ENCODE peak calls at places on chromosomes 4 and X, in ten cellular contexts. One of them, this sample, is unnamed.

GRCh38 chrX:13266641-13267420 is 53.0 kb downstream of the ATXN3L start:
- DNase-seq in lower lobe of right lung: no peak
- DNase-seq in hepatocyte: no peak
- DNase-seq in H1: no peak
- DNase-seq in adipocyte: no peak
- DNase-seq in MM.1S: no peak
- DNase-seq in astrocyte of the spinal cord: peak; percentile 24
- DNase-seq in NB4: no peak
- DNase-seq in foreskin fibroblast: no peak
- DNase-seq in A549: no peak
- DNase-seq in this sample: peak; percentile 78

GRCh38 chrX:15943393-15943792 is 88.8 kb upstream of the AP1S2 start:
- DNase-seq in lower lobe of right lung: no peak
- DNase-seq in hepatocyte: no peak
- DNase-seq in H1: no peak
- DNase-seq in adipocyte: no peak
- DNase-seq in MM.1S: no peak
- DNase-seq in astrocyte of the spinal cord: no peak
- DNase-seq in NB4: no peak
- DNase-seq in foreskin fibroblast: no peak
- DNase-seq in A549: no peak
- DNase-seq in this sample: no peak

GRCh38 chr4:174012135-174012923 is 271.1 kb downstream of the FBXO8 start:
- DNase-seq in lower lobe of right lung: no peak
- DNase-seq in hepatocyte: peak; percentile 24
- DNase-seq in H1: no peak
- DNase-seq in adipocyte: peak; percentile 16
- DNase-seq in MM.1S: no peak
- DNase-seq in astrocyte of the spinal cord: no peak
- DNase-seq in NB4: no peak
- DNase-seq in foreskin fibroblast: peak; percentile 14
- DNase-seq in A549: no peak
- DNase-seq in this sample: no peak

GRCh38 chrX:118756111-118756510 is 28.7 kb downstream of the IL13RA1 start:
- DNase-seq in lower lobe of right lung: no peak
- DNase-seq in hepatocyte: no peak
- DNase-seq in H1: no peak
- DNase-seq in adipocyte: no peak
- DNase-seq in MM.1S: no peak
- DNase-seq in astrocyte of the spinal cord: no peak
- DNase-seq in NB4: peak; percentile 66
- DNase-seq in foreskin fibroblast: no peak
- DNase-seq in A549: no peak
- DNase-seq in this sample: peak; percentile 19

GRCh38 chr4:57147335-57148060 is 37.3 kb upstream of the IGFBP7 start:
- DNase-seq in lower lobe of right lung: no peak
- DNase-seq in hepatocyte: no peak
- DNase-seq in H1: no peak
- DNase-seq in adipocyte: peak; percentile 42
- DNase-seq in MM.1S: no peak
- DNase-seq in astrocyte of the spinal cord: peak; percentile 73
- DNase-seq in NB4: no peak
- DNase-seq in foreskin fibroblast: peak; percentile 67
- DNase-seq in A549: no peak
- DNase-seq in this sample: peak; percentile 91

GRCh38 chr4:58216461-58216860 is 1106.3 kb upstream of the IGFBP7 start:
- DNase-seq in lower lobe of right lung: no peak
- DNase-seq in hepatocyte: no peak
- DNase-seq in H1: no peak
- DNase-seq in adipocyte: no peak
- DNase-seq in MM.1S: no peak
- DNase-seq in astrocyte of the spinal cord: no peak
- DNase-seq in NB4: no peak
- DNase-seq in foreskin fibroblast: no peak
- DNase-seq in A549: no peak
- DNase-seq in this sample: no peak

GRCh38 chr4:53189011-53189410 is 176.8 kb downstream of the SCFD2 start:
- DNase-seq in lower lobe of right lung: no peak
- DNase-seq in hepatocyte: no peak
- DNase-seq in H1: no peak
- DNase-seq in adipocyte: peak; percentile 81
- DNase-seq in MM.1S: no peak
- DNase-seq in astrocyte of the spinal cord: peak; percentile 61
- DNase-seq in NB4: no peak
- DNase-seq in foreskin fibroblast: peak; percentile 84
- DNase-seq in A549: no peak
- DNase-seq in this sample: peak; percentile 40

GRCh38 chr4:148056879-148057278 is 325.0 kb downstream of the ARHGAP10 start:
- DNase-seq in lower lobe of right lung: peak; percentile 73
- DNase-seq in hepatocyte: no peak
- DNase-seq in H1: no peak
- DNase-seq in adipocyte: peak; percentile 41
- DNase-seq in MM.1S: peak; percentile 88
- DNase-seq in astrocyte of the spinal cord: peak; percentile 75
- DNase-seq in NB4: peak; percentile 89
- DNase-seq in foreskin fibroblast: peak; percentile 65
- DNase-seq in A549: no peak
- DNase-seq in this sample: peak; percentile 80

GRCh38 chr4:129641179-129641578 is 545.2 kb downstream of the C4orf33 start:
- DNase-seq in lower lobe of right lung: no peak
- DNase-seq in hepatocyte: peak; percentile 68
- DNase-seq in H1: peak; percentile 86
- DNase-seq in adipocyte: peak; percentile 78
- DNase-seq in MM.1S: peak; percentile 69
- DNase-seq in astrocyte of the spinal cord: peak; percentile 73
- DNase-seq in NB4: peak; percentile 71
- DNase-seq in foreskin fibroblast: peak; percentile 28
- DNase-seq in A549: no peak
- DNase-seq in this sample: peak; percentile 60

GRCh38 chrX:133660356-133660755 is 245.1 kb upstream of the GPC4 start:
- DNase-seq in lower lobe of right lung: no peak
- DNase-seq in hepatocyte: no peak
- DNase-seq in H1: no peak
- DNase-seq in adipocyte: peak; percentile 68
- DNase-seq in MM.1S: no peak
- DNase-seq in astrocyte of the spinal cord: peak; percentile 36
- DNase-seq in NB4: no peak
- DNase-seq in foreskin fibroblast: peak; percentile 89
- DNase-seq in A549: no peak
- DNase-seq in this sample: peak; percentile 93

GRCh38 chr4:20378181-20378580 is 126.5 kb downstream of the SLIT2 start:
- DNase-seq in lower lobe of right lung: no peak
- DNase-seq in hepatocyte: no peak
- DNase-seq in H1: no peak
- DNase-seq in adipocyte: no peak
- DNase-seq in MM.1S: no peak
- DNase-seq in astrocyte of the spinal cord: no peak
- DNase-seq in NB4: no peak
- DNase-seq in foreskin fibroblast: no peak
- DNase-seq in A549: no peak
- DNase-seq in this sample: no peak

GRCh38 chrX:78357342-78358055 is 30.1 kb upstream of the CYSLTR1 start:
- DNase-seq in lower lobe of right lung: no peak
- DNase-seq in hepatocyte: no peak
- DNase-seq in H1: no peak
- DNase-seq in adipocyte: no peak
- DNase-seq in MM.1S: no peak
- DNase-seq in astrocyte of the spinal cord: no peak
- DNase-seq in NB4: no peak
- DNase-seq in foreskin fibroblast: no peak
- DNase-seq in A549: no peak
- DNase-seq in this sample: no peak

GRCh38 chr4:169207436-169208089 is 63.2 kb downstream of the SH3RF1 start:
- DNase-seq in lower lobe of right lung: no peak
- DNase-seq in hepatocyte: no peak
- DNase-seq in H1: no peak
- DNase-seq in adipocyte: peak; percentile 39
- DNase-seq in MM.1S: no peak
- DNase-seq in astrocyte of the spinal cord: no peak
- DNase-seq in NB4: no peak
- DNase-seq in foreskin fibroblast: no peak
- DNase-seq in A549: no peak
- DNase-seq in this sample: no peak

GRCh38 chr4:126172126-126172525 is 857.4 kb downstream of the FAT4 start:
- DNase-seq in lower lobe of right lung: no peak
- DNase-seq in hepatocyte: no peak
- DNase-seq in H1: no peak
- DNase-seq in adipocyte: no peak
- DNase-seq in MM.1S: no peak
- DNase-seq in astrocyte of the spinal cord: no peak
- DNase-seq in NB4: peak; percentile 34
- DNase-seq in foreskin fibroblast: no peak
- DNase-seq in A549: no peak
- DNase-seq in this sample: no peak

GRCh38 chrX:48473718-48473990 is 2.3 kb upstream of the FTSJ1 start:
- DNase-seq in lower lobe of right lung: no peak
- DNase-seq in hepatocyte: no peak
- DNase-seq in H1: no peak
- DNase-seq in adipocyte: no peak
- DNase-seq in MM.1S: no peak
- DNase-seq in astrocyte of the spinal cord: no peak
- DNase-seq in NB4: no peak
- DNase-seq in foreskin fibroblast: no peak
- DNase-seq in A549: no peak
- DNase-seq in this sample: no peak

GRCh38 chrX:48474127-48474526 is 1.9 kb upstream of the FTSJ1 start:
- DNase-seq in lower lobe of right lung: no peak
- DNase-seq in hepatocyte: no peak
- DNase-seq in H1: no peak
- DNase-seq in adipocyte: no peak
- DNase-seq in MM.1S: no peak
- DNase-seq in astrocyte of the spinal cord: no peak
- DNase-seq in NB4: peak; percentile 69
- DNase-seq in foreskin fibroblast: peak; percentile 60
- DNase-seq in A549: no peak
- DNase-seq in this sample: peak; percentile 43

GRCh38 chrX:48475774-48476577 is at the start of gene FTSJ1:
- DNase-seq in lower lobe of right lung: peak; percentile 92
- DNase-seq in hepatocyte: peak; percentile 83
- DNase-seq in H1: peak; percentile 65
- DNase-seq in adipocyte: peak; percentile 94
- DNase-seq in MM.1S: peak; percentile 76
- DNase-seq in astrocyte of the spinal cord: peak; percentile 95
- DNase-seq in NB4: peak; percentile 92
- DNase-seq in foreskin fibroblast: peak; percentile 95
- DNase-seq in A549: peak; percentile 84
- DNase-seq in this sample: peak; percentile 91

GRCh38 chrX:48475295-48475694 is 704 bp upstream of the FTSJ1 start:
- DNase-seq in lower lobe of right lung: no peak
- DNase-seq in hepatocyte: no peak
- DNase-seq in H1: no peak
- DNase-seq in adipocyte: no peak
- DNase-seq in MM.1S: no peak
- DNase-seq in astrocyte of the spinal cord: no peak
- DNase-seq in NB4: peak; percentile 50
- DNase-seq in foreskin fibroblast: no peak
- DNase-seq in A549: no peak
- DNase-seq in this sample: no peak

DNA sequence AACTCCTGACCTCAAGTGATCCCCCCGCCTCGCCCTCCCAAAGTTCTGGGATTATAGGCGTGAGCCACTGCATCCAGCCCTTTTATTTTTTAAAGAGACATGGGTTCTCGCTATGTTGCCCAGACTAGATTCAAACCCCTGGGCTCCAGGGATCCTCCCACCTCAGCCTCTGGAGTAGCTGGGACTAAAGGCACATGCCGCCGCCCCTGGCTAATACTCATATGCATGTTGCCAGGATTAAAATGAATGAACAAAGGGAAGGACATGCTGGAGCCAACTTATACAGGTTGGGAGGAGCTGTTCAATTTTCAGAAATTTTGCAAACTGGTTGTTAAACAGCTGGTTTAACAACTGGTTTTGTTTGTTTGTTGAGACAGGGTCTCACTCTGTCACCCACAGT is 1.4 kb upstream of the FTSJ1 start:
- DNase-seq in lower lobe of right lung: no peak
- DNase-seq in hepatocyte: no peak
- DNase-seq in H1: no peak
- DNase-seq in adipocyte: no peak
- DNase-seq in MM.1S: no peak
- DNase-seq in astrocyte of the spinal cord: no peak
- DNase-seq in NB4: no peak
- DNase-seq in foreskin fibroblast: no peak
- DNase-seq in A549: no peak
- DNase-seq in this sample: no peak
- H3K4me3 ChIP-seq in lower lobe of right lung: no peak overlapping the region
- H3K4me3 ChIP-seq in hepatocyte: no peak overlapping the region
- H3K4me3 ChIP-seq in H1: no peak overlapping the region
- H3K4me3 ChIP-seq in adipocyte: no peak overlapping the region
- H3K4me3 ChIP-seq in MM.1S: no peak overlapping the region
- H3K4me3 ChIP-seq in astrocyte of the spinal cord: no peak overlapping the region
- H3K4me3 ChIP-seq in NB4: peak overlapping the region; percentile 92
- H3K4me3 ChIP-seq in foreskin fibroblast: no peak overlapping the region
- H3K4me3 ChIP-seq in A549: peak overlapping the region; percentile 89
- H3K4me3 ChIP-seq in this sample: no peak overlapping the region

DNA sequence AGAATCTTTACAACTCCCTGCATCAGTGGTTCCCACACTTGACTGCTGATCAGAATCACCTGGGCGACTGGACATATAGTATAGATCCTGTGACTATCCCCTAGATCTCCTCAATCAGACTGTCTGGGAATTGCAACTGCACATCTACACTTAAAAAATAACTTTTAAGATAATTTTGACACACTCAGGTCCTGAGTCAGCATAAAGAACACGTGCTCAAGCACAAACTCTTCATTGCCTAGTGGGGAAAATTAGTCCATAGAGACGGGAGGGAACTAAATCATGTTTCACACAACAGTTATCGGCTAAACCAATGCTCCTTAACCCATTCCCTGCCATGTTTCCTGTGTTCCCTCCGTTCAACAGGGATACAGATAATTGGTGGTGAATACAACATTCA is 243.5 kb upstream of the FGF13 start:
- DNase-seq in lower lobe of right lung: no peak
- DNase-seq in hepatocyte: no peak
- DNase-seq in H1: no peak
- DNase-seq in adipocyte: no peak
- DNase-seq in MM.1S: no peak
- DNase-seq in astrocyte of the spinal cord: no peak
- DNase-seq in NB4: no peak
- DNase-seq in foreskin fibroblast: no peak
- DNase-seq in A549: no peak
- DNase-seq in this sample: no peak
- H3K4me3 ChIP-seq in lower lobe of right lung: no peak overlapping the region
- H3K4me3 ChIP-seq in hepatocyte: no peak overlapping the region
- H3K4me3 ChIP-seq in H1: no peak overlapping the region
- H3K4me3 ChIP-seq in adipocyte: no peak overlapping the region
- H3K4me3 ChIP-seq in MM.1S: no peak overlapping the region
- H3K4me3 ChIP-seq in astrocyte of the spinal cord: no peak overlapping the region
- H3K4me3 ChIP-seq in NB4: no peak overlapping the region
- H3K4me3 ChIP-seq in foreskin fibroblast: no peak overlapping the region
- H3K4me3 ChIP-seq in A549: no peak overlapping the region
- H3K4me3 ChIP-seq in this sample: no peak overlapping the region

GRCh38 chr4:576245-576821 is at the start of gene TMEM271:
- DNase-seq in lower lobe of right lung: no peak
- DNase-seq in hepatocyte: no peak
- DNase-seq in H1: peak; percentile 75
- DNase-seq in adipocyte: no peak
- DNase-seq in MM.1S: no peak
- DNase-seq in astrocyte of the spinal cord: no peak
- DNase-seq in NB4: peak; percentile 73
- DNase-seq in foreskin fibroblast: no peak
- DNase-seq in A549: no peak
- DNase-seq in this sample: no peak
- H3K4me3 ChIP-seq in lower lobe of right lung: no peak within 1 kb of the TSS
- H3K4me3 ChIP-seq in hepatocyte: no peak within 1 kb of the TSS
- H3K4me3 ChIP-seq in H1: peak within 1 kb of the TSS; percentile 55
- H3K4me3 ChIP-seq in adipocyte: no peak within 1 kb of the TSS
- H3K4me3 ChIP-seq in MM.1S: no peak within 1 kb of the TSS
- H3K4me3 ChIP-seq in astrocyte of the spinal cord: no peak within 1 kb of the TSS
- H3K4me3 ChIP-seq in NB4: peak within 1 kb of the TSS; percentile 53
- H3K4me3 ChIP-seq in foreskin fibroblast: no peak within 1 kb of the TSS
- H3K4me3 ChIP-seq in A549: no peak within 1 kb of the TSS
- H3K4me3 ChIP-seq in this sample: no peak within 1 kb of the TSS

GRCh38 chr4:72896515-72896914 is 173.0 kb downstream of the COX18 start:
- DNase-seq in lower lobe of right lung: no peak
- DNase-seq in hepatocyte: peak; percentile 46
- DNase-seq in H1: no peak
- DNase-seq in adipocyte: peak; percentile 93
- DNase-seq in MM.1S: no peak
- DNase-seq in astrocyte of the spinal cord: peak; percentile 73
- DNase-seq in NB4: no peak
- DNase-seq in foreskin fibroblast: peak; percentile 67
- DNase-seq in A549: no peak
- DNase-seq in this sample: peak; percentile 81
- H3K4me3 ChIP-seq in lower lobe of right lung: no peak overlapping the region
- H3K4me3 ChIP-seq in hepatocyte: no peak overlapping the region
- H3K4me3 ChIP-seq in H1: no peak overlapping the region
- H3K4me3 ChIP-seq in adipocyte: no peak overlapping the region
- H3K4me3 ChIP-seq in MM.1S: no peak overlapping the region
- H3K4me3 ChIP-seq in astrocyte of the spinal cord: no peak overlapping the region
- H3K4me3 ChIP-seq in NB4: no peak overlapping the region
- H3K4me3 ChIP-seq in foreskin fibroblast: no peak overlapping the region
- H3K4me3 ChIP-seq in A549: no peak overlapping the region
- H3K4me3 ChIP-seq in this sample: no peak overlapping the region